ENCODE peak calls at places on chromosomes 4 and X, in four cellular contexts. Y is NCI-H1092; V is naive B cell; O is activated naive CD4-positive, alpha-beta T cell treated with anti-CD3 and anti-CD28 coated beads, Interleukin-2, amount 10 ng/mL, durations not matched to agents 7 days and 5 days. J is an unnamed sample.

GRCh38 chrX:7515681-7516413 is 327.1 kb upstream of the VCX start:
- DNase-seq in Y (no peak), V (no peak), O (no peak), J (no peak)

GRCh38 chr4:41129128-41129754 is 85.1 kb downstream of the APBB2 start:
- DNase-seq in Y (peak), V (no peak), O (no peak), J (no peak)

GRCh38 chr4:76377922-76378321 is 43.0 kb downstream of the CCDC158 start:
- DNase-seq in Y (no peak), V (no peak), O (peak), J (no peak)

GRCh38 chr4:6929735-6930464 is 20.3 kb downstream of the TBC1D14 start:
- DNase-seq in Y (no peak), V (no peak), O (no peak), J (no peak)

GRCh38 chr4:11949355-11949754 is 520.7 kb upstream of the HS3ST1 start:
- DNase-seq in Y (no peak), V (no peak), O (no peak), J (no peak)

GRCh38 chr4:5814421-5814820 is 78.5 kb downstream of the CRMP1 start:
- DNase-seq in Y (no peak), V (no peak), O (no peak), J (no peak)

GRCh38 chrX:150621652-150622051 is 53.2 kb downstream of the MTM1 start:
- DNase-seq in Y (no peak), V (no peak), O (no peak), J (no peak)

GRCh38 chr4:126661194-126661593 is 971.6 kb upstream of the INTU start:
- DNase-seq in Y (no peak), V (no peak), O (no peak), J (no peak)

GRCh38 chr4:109921384-109921808 is 8.7 kb downstream of the EGF start:
- DNase-seq in Y (no peak), V (no peak), O (no peak), J (no peak)

GRCh38 chrX:3522016-3522690 is 175.7 kb upstream of the MXRA5 start:
- DNase-seq in Y (no peak), V (no peak), O (no peak), J (no peak)